ENCODE peak calls at places on chromosomes 7 and 10, in five cellular contexts. Z, A, U, M and E are unnamed samples.

GRCh38 chr10:124824507-124824906 is 22.9 kb downstream of the ABRAXAS2 start:
- DNase-seq in Z (no peak), A (no peak), U (no peak), M (no peak), E (no peak)

GRCh38 chr10:114374141-114374791 is 30.0 kb downstream of the AFAP1L2 start:
- DNase-seq in Z (no peak), A (peak; percentile 31), U (no peak), M (no peak), E (no peak)

GRCh38 chr10:86256690-86257315 is 109.8 kb downstream of the GRID1 start:
- DNase-seq in Z (no peak), A (no peak), U (no peak), M (no peak), E (no peak)

GRCh38 chr7:156034397-156034796 is 222.1 kb upstream of the SHH start:
- DNase-seq in Z (no peak), A (no peak), U (no peak), M (no peak), E (no peak)

GRCh38 chr7:136033413-136034031 is 56.4 kb upstream of the MTPN start:
- DNase-seq in Z (no peak), A (no peak), U (no peak), M (no peak), E (no peak)

GRCh38 chr7:100914879-100915442 is 19.3 kb upstream of the ACHE start:
- DNase-seq in Z (no peak), A (no peak), U (no peak), M (no peak), E (no peak)

GRCh38 chr7:76260171-76260703 is 42.2 kb upstream of the HSPB1 start:
- DNase-seq in Z (peak; percentile 47), A (peak; percentile 71), U (peak; percentile 23), M (peak; percentile 15), E (peak; percentile 28)

GRCh38 chr10:77715081-77715480 is 77.5 kb upstream of the KCNMA1 start:
- DNase-seq in Z (no peak), A (no peak), U (no peak), M (no peak), E (no peak)

GRCh38 chr7:138245682-138246081 is 169.4 kb downstream of the AKR1D1 start:
- DNase-seq in Z (no peak), A (no peak), U (no peak), M (no peak), E (no peak)

GRCh38 chr7:80671744-80672143 is 33.3 kb downstream of the CD36 start:
- DNase-seq in Z (no peak), A (no peak), U (no peak), M (no peak), E (no peak)

GRCh38 chr10:114603943-114604342 is 54.1 kb downstream of the ABLIM1 start:
- DNase-seq in Z (no peak), A (no peak), U (no peak), M (no peak), E (no peak)

GRCh38 chr10:124628676-124629021 is 115.5 kb downstream of the FAM53B start:
- DNase-seq in Z (no peak), A (no peak), U (no peak), M (no peak), E (no peak)

GRCh38 chr7:1692500-1693418 is 22.7 kb downstream of the ELFN1 start:
- DNase-seq in Z (no peak), A (no peak), U (no peak), M (no peak), E (no peak)

GRCh38 chr10:74556072-74556705 is 270.2 kb upstream of the KAT6B start:
- DNase-seq in Z (no peak), A (no peak), U (no peak), M (no peak), E (no peak)